ENCODE peak calls at places on chromosomes 16 and 17, in five cellular contexts. C, A, D, S and L are unnamed samples.

GRCh38 chr16:72995151-72995881 is 52.6 kb downstream of the ZFHX3 start:
- DNase-seq in C (no peak), A (no peak), D (no peak), S (no peak), L (no peak)

GRCh38 chr17:51120357-51120738 is 320 bp downstream of the SPAG9 start:
- DNase-seq in C (peak), A (no peak), D (no peak), S (no peak), L (peak)

GRCh38 chr17:78131172-78132085 is 858 bp downstream of the TMC8 start:
- DNase-seq in C (peak), A (no peak), D (no peak), S (no peak), L (peak)

GRCh38 chr17:33154869-33155455 is 138.1 kb downstream of the ASIC2 start:
- DNase-seq in C (no peak), A (no peak), D (no peak), S (no peak), L (no peak)

GRCh38 chr16:3980311-3981111 is 100.0 kb upstream of the CREBBP start:
- DNase-seq in C (no peak), A (no peak), D (no peak), S (peak), L (no peak)

GRCh38 chr16:65059421-65059980 is 62.4 kb downstream of the CDH11 start:
- DNase-seq in C (peak), A (no peak), D (no peak), S (no peak), L (no peak)

GRCh38 chr16:56281256-56281805 is 90.0 kb downstream of the GNAO1 start:
- DNase-seq in C (peak), A (no peak), D (no peak), S (peak), L (peak)

GRCh38 chr17:21843318-21843865 is 151.1 kb downstream of the KCNJ18 start:
- DNase-seq in C (no peak), A (no peak), D (peak), S (no peak), L (no peak)

GRCh38 chr17:58281511-58282011 is 826 bp upstream of the MPO start:
- DNase-seq in C (no peak), A (no peak), D (no peak), S (no peak), L (peak)

GRCh38 chr16:55892821-55893220 is 17.6 kb upstream of the CES5A start:
- DNase-seq in C (no peak), A (no peak), D (no peak), S (no peak), L (no peak)

GRCh38 chr17:59154721-59155438 is at the start of gene SKA2:
- DNase-seq in C (peak), A (peak), D (peak), S (no peak), L (peak)

GRCh38 chr16:74268372-74268782 is 28.2 kb upstream of the PSMD7 start:
- DNase-seq in C (no peak), A (no peak), D (no peak), S (no peak), L (no peak)

GRCh38 chr16:18969050-18969854 is 14.5 kb upstream of the TMC7 start:
- DNase-seq in C (peak), A (peak), D (peak), S (peak), L (peak)

GRCh38 chr17:83200231-83200699 is 120.9 kb downstream of the METRNL start:
- DNase-seq in C (peak), A (no peak), D (peak), S (peak), L (no peak)

GRCh38 chr17:75724016-75725003 is 3.1 kb downstream of the ITGB4 start:
- DNase-seq in C (no peak), A (no peak), D (no peak), S (no peak), L (no peak)

GRCh38 chr17:75837899-75838298 is 6.3 kb downstream of the UNC13D start:
- DNase-seq in C (no peak), A (no peak), D (no peak), S (no peak), L (no peak)

DNA sequence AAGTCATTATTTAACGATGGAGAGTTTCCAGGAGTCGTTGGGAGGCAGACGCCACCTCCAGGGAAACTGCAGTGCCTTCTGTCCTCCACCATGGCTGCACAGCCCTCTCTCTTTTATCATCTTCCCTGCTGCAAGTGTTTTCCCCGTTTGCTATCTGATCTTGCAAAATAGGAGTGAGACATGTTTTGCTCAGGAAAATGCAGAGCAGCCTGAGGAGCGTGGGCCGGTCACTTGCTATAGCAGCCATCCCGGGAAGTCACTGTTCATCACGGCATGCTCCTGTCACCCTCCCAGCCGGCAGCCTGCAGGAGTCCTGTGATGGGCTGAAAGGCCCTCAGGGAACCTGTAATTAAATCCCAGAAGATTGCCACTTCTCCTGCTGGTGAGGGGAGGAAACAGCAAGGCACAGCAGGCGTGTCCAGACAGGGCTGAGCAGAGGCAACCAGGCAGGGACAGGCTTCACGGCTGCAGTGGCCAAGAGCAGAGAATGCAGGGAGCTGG is 143.1 kb downstream of the GSG1L start:
- DNase-seq in C (peak), A (no peak), D (no peak), S (no peak), L (no peak)
- TF ChIP-seq CTCF in C (no peak), A (peak), D (no peak), S (peak), L (no peak)

GRCh38 chr16:47928008-47928407 is 227.8 kb downstream of the ABCC12 start:
- DNase-seq in C (no peak), A (no peak), D (no peak), S (peak), L (no peak)
- TF ChIP-seq CTCF in C (no peak), A (no peak), D (no peak), S (no peak), L (no peak)

GRCh38 chr16:85554114-85554790 is 58.9 kb upstream of the GSE1 start:
- DNase-seq in C (peak), A (no peak), D (peak), S (peak), L (peak)

GRCh38 chr16:85554791-85555548 is 58.2 kb upstream of the GSE1 start:
- DNase-seq in C (peak), A (no peak), D (peak), S (peak), L (peak)

GRCh38 chr16:85552980-85553435 is 60.1 kb upstream of the GSE1 start:
- DNase-seq in C (no peak), A (no peak), D (no peak), S (no peak), L (no peak)

GRCh38 chr16:85551319-85551978 is 61.7 kb upstream of the GSE1 start:
- DNase-seq in C (no peak), A (no peak), D (no peak), S (no peak), L (no peak)

GRCh38 chr16:85553436-85554113 is 59.5 kb upstream of the GSE1 start:
- DNase-seq in C (no peak), A (no peak), D (peak), S (peak), L (peak)
- TF ChIP-seq CTCF in C (peak), A (no peak), D (peak), S (no peak), L (peak)

DNA sequence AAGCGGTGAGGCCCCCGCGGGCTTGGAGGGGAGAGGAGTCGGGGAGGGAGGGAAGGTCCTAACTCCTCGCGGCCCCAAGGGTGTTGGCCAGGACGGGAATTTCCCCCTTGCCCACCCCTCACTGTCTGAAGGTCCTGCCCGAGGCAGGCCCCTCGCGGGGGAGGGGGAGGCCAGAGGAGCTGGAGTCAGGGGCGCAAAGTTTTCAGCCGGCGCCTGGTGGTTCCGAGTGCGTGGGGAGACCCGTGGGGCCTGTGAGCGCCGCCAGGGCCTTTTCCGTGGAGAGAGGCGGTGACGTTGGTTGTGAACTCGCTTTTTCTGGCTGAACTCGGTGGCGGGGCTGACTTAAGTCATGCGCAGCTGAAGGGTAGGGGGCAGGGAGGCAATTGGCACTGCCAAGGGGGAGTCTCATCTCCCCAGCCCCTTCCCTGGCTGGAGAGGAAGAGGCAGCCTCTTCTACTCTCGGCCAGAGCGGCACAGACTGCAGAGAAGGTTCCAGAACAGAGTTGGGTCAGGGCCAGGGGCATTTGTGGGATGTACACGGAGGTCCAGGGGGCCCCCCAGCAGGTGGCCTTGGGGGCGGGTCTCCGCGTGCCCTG is 1.5 kb downstream of the CACNA1H start:
- DNase-seq in C (no peak), A (no peak), D (no peak), S (no peak), L (no peak)
- TF ChIP-seq CTCF in C (no peak), A (no peak), D (no peak), S (no peak), L (no peak)

DNA sequence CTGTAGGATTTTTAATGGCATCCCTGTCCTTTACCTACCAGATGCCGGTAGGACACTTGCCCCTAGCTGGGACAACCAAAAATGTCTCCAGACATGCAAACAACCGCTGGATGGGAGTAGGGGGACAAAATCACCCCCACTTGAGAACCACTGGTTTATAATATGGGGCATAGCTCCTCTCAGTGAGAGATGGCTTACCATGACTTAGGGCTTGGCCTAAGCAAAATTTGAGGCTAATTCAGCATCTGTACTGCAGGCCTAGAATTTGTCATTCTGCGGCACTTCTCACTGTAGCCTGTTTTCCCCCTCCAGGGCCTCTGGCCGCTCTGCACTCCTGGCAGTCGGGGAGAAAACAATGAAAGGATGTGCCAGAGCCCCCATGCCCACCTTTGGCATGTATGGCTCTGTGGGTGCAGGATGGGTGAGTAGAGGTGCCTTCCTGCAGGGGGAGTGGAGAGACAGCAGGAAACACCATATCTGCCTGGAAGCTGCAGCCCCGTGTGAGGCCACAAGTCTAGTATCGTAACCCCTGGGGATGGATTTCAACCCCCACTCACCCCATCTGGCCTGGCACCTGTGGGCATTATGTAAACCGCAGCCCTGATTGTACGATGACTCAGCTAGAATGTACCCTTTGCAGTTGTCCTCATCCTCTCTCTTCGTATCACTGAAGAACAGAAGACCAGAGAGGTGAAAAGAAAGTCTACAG is 268.1 kb downstream of the SOX9 start:
- DNase-seq in C (no peak), A (no peak), D (no peak), S (peak), L (no peak)
- TF ChIP-seq CTCF in C (no peak), A (no peak), D (no peak), S (peak), L (peak)

DNA sequence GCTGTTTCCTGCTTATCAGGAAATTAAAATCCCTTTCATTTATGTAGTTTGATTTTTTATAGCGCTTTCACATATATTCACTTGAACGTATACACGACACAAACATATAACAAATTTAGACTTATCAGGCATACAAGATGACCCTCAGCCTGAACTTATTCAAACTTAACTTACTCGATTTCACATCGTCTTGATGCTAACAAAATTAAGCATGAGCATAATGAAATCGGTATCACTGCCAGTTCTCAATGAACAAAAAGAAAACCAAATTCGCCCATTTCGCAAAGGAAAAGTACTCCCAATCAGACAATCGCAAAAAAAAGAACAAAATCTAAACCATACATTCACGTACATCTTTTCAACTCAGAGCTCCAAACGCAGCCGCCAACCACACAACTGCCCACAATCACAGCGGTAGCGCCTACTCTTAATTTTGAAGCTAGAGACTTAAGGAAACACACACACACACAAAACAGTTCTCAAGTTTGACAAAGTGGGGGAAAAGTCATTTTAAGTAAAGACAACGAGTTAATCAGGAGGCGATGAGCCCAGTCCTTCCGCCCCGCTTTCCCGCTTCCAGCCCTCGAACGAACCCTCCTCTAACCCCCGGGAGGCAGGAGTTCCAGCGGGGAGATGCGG is 1.0 kb downstream of the GJC1 start:
- DNase-seq in C (no peak), A (no peak), D (no peak), S (peak), L (no peak)
- TF ChIP-seq CTCF in C (no peak), A (no peak), D (no peak), S (no peak), L (no peak)

GRCh38 chr16:85774811-85775210 is 23.9 kb upstream of the C16orf74 start:
- DNase-seq in C (no peak), A (no peak), D (no peak), S (no peak), L (no peak)

GRCh38 chr16:85777583-85778310 is 21.6 kb downstream of the EMC8 start:
- DNase-seq in C (no peak), A (no peak), D (no peak), S (peak), L (no peak)

GRCh38 chr16:85770741-85771140 is 19.8 kb upstream of the C16orf74 start:
- DNase-seq in C (no peak), A (no peak), D (no peak), S (no peak), L (no peak)

GRCh38 chr16:85774136-85774535 is 23.2 kb upstream of the C16orf74 start:
- DNase-seq in C (no peak), A (no peak), D (no peak), S (no peak), L (no peak)

GRCh38 chr16:85773044-85773443 is 22.1 kb upstream of the C16orf74 start:
- DNase-seq in C (no peak), A (no peak), D (no peak), S (no peak), L (no peak)
- TF ChIP-seq CTCF in C (no peak), A (no peak), D (no peak), S (no peak), L (no peak)